ENCODE peak calls at places on chromosome 4, in seven cellular contexts. One of them, this sample, is unnamed.

GRCh38 chr4:140252144-140252741 is 98.3 kb upstream of the MAML3 start:
- DNase-seq in stimulated activated CD8-positive, alpha-beta memory T cell treated with anti-CD3 and anti-CD28 coated beads, Interleukin-15, amount 100 ng/mL, for 1 hour: no peak
- DNase-seq in RCC 7860: no peak
- DNase-seq in NCI-H2029: peak
- DNase-seq in smooth muscle cell of the brain vasculature: no peak
- DNase-seq in HCT116: no peak
- DNase-seq in foreskin melanocyte: no peak
- DNase-seq in this sample: no peak

GRCh38 chr4:173448557-173448918 is 49.6 kb upstream of the SCRG1 start:
- DNase-seq in stimulated activated CD8-positive, alpha-beta memory T cell treated with anti-CD3 and anti-CD28 coated beads, Interleukin-15, amount 100 ng/mL, for 1 hour: no peak
- DNase-seq in RCC 7860: no peak
- DNase-seq in NCI-H2029: peak
- DNase-seq in smooth muscle cell of the brain vasculature: no peak
- DNase-seq in HCT116: no peak
- DNase-seq in foreskin melanocyte: no peak
- DNase-seq in this sample: no peak

GRCh38 chr4:105191621-105192210 is 45.0 kb downstream of the TET2 start:
- DNase-seq in stimulated activated CD8-positive, alpha-beta memory T cell treated with anti-CD3 and anti-CD28 coated beads, Interleukin-15, amount 100 ng/mL, for 1 hour: no peak
- DNase-seq in RCC 7860: peak
- DNase-seq in NCI-H2029: no peak
- DNase-seq in smooth muscle cell of the brain vasculature: no peak
- DNase-seq in HCT116: no peak
- DNase-seq in foreskin melanocyte: no peak
- DNase-seq in this sample: no peak

GRCh38 chr4:3009422-3009821 is 46.1 kb downstream of the GRK4 start:
- DNase-seq in stimulated activated CD8-positive, alpha-beta memory T cell treated with anti-CD3 and anti-CD28 coated beads, Interleukin-15, amount 100 ng/mL, for 1 hour: no peak
- DNase-seq in RCC 7860: no peak
- DNase-seq in NCI-H2029: no peak
- DNase-seq in smooth muscle cell of the brain vasculature: no peak
- DNase-seq in HCT116: peak
- DNase-seq in foreskin melanocyte: peak
- DNase-seq in this sample: no peak

GRCh38 chr4:153115322-153116100 is 88.7 kb upstream of the TRIM2 start:
- DNase-seq in stimulated activated CD8-positive, alpha-beta memory T cell treated with anti-CD3 and anti-CD28 coated beads, Interleukin-15, amount 100 ng/mL, for 1 hour: peak
- DNase-seq in RCC 7860: peak
- DNase-seq in NCI-H2029: no peak
- DNase-seq in smooth muscle cell of the brain vasculature: no peak
- DNase-seq in HCT116: peak
- DNase-seq in foreskin melanocyte: peak
- DNase-seq in this sample: peak

GRCh38 chr4:10622728-10623127 is 61.8 kb downstream of the CLNK start:
- DNase-seq in stimulated activated CD8-positive, alpha-beta memory T cell treated with anti-CD3 and anti-CD28 coated beads, Interleukin-15, amount 100 ng/mL, for 1 hour: no peak
- DNase-seq in RCC 7860: no peak
- DNase-seq in NCI-H2029: no peak
- DNase-seq in smooth muscle cell of the brain vasculature: no peak
- DNase-seq in HCT116: peak
- DNase-seq in foreskin melanocyte: no peak
- DNase-seq in this sample: no peak

GRCh38 chr4:137283737-137284136 is 248.6 kb downstream of the PCDH18 start:
- DNase-seq in stimulated activated CD8-positive, alpha-beta memory T cell treated with anti-CD3 and anti-CD28 coated beads, Interleukin-15, amount 100 ng/mL, for 1 hour: no peak
- DNase-seq in RCC 7860: no peak
- DNase-seq in NCI-H2029: no peak
- DNase-seq in smooth muscle cell of the brain vasculature: no peak
- DNase-seq in HCT116: no peak
- DNase-seq in foreskin melanocyte: no peak
- DNase-seq in this sample: no peak

GRCh38 chr4:130591091-130591490 is 1495.1 kb downstream of the C4orf33 start:
- DNase-seq in stimulated activated CD8-positive, alpha-beta memory T cell treated with anti-CD3 and anti-CD28 coated beads, Interleukin-15, amount 100 ng/mL, for 1 hour: no peak
- DNase-seq in RCC 7860: no peak
- DNase-seq in NCI-H2029: no peak
- DNase-seq in smooth muscle cell of the brain vasculature: no peak
- DNase-seq in HCT116: no peak
- DNase-seq in foreskin melanocyte: no peak
- DNase-seq in this sample: no peak

This sample was measured in glomerular endothelial cell.